ENCODE peak calls at places on chromosomes 3 and 15, in seven cellular contexts. L is activated T-cell treated with anti-CD3 and anti-CD28 coated beads for 24 hours, S is Right ventricle myocardium superior, H is AG09319, F is cardiac muscle cell, V is PC-3, T is A549. G is an unnamed sample.

GRCh38 chr3:181316481-181316880 is 326.9 kb upstream of the DNAJC19 start:
- DNase-seq in L (no peak), S (no peak), H (no peak), F (peak; percentile 9), V (peak; percentile 41), T (peak; percentile 2), G (peak; percentile 40)

GRCh38 chr15:23912191-23912590 is 225.1 kb upstream of the NDN start:
- DNase-seq in L (no peak), S (no peak), H (no peak), F (no peak), V (no peak), T (no peak), G (no peak)

GRCh38 chr15:59059076-59059597 is 45.8 kb upstream of the CCNB2 start:
- DNase-seq in L (no peak), S (no peak), H (no peak), F (no peak), V (no peak), T (no peak), G (no peak)

GRCh38 chr3:164235239-164235728 is 843.0 kb downstream of the SI start:
- DNase-seq in L (no peak), S (no peak), H (no peak), F (no peak), V (no peak), T (no peak), G (no peak)

GRCh38 chr3:152270145-152270870 is 1.6 kb downstream of the MBNL1 start:
- DNase-seq in L (no peak), S (no peak), H (no peak), F (peak; percentile 38), V (peak; percentile 23), T (no peak), G (no peak)

GRCh38 chr3:136928240-136928639 is 29.5 kb upstream of the IL20RB start:
- DNase-seq in L (no peak), S (no peak), H (no peak), F (no peak), V (no peak), T (no peak), G (no peak)

GRCh38 chr15:71443538-71443937 is 328.3 kb downstream of the THSD4 start:
- DNase-seq in L (peak; percentile 20), S (peak; percentile 69), H (peak; percentile 16), F (peak; percentile 63), V (peak; percentile 73), T (peak; percentile 77), G (peak; percentile 8)

GRCh38 chr3:185176756-185177359 is 24.0 kb upstream of the C3orf70 start:
- DNase-seq in L (no peak), S (no peak), H (no peak), F (peak; percentile 59), V (peak; percentile 70), T (peak; percentile 18), G (peak; percentile 73)

GRCh38 chr3:152198655-152199054 is 70.1 kb upstream of the MBNL1 start:
- DNase-seq in L (no peak), S (no peak), H (no peak), F (no peak), V (no peak), T (no peak), G (no peak)

GRCh38 chr15:92034227-92034626 is 180.7 kb downstream of the SLCO3A1 start:
- DNase-seq in L (no peak), S (no peak), H (no peak), F (no peak), V (no peak), T (no peak), G (no peak)

GRCh38 chr15:32898991-32899613 is 181.3 kb downstream of the GREM1 start:
- DNase-seq in L (no peak), S (no peak), H (no peak), F (no peak), V (peak; percentile 25), T (peak; percentile 22), G (no peak)

GRCh38 chr3:106157411-106157810 is 288.6 kb upstream of the CBLB start:
- DNase-seq in L (no peak), S (no peak), H (no peak), F (no peak), V (no peak), T (no peak), G (no peak)

GRCh38 chr3:16060358-16060852 is 114.1 kb upstream of the GALNT15 start:
- DNase-seq in L (no peak), S (no peak), H (peak; percentile 94), F (peak; percentile 99), V (peak; percentile 99), T (peak; percentile 98), G (no peak)

G was measured in SK-N-MC.